ENCODE peak calls at places on chromosome 16, in six cellular contexts. Z, H, K, Q, M and R are unnamed samples.

GRCh38 chr16:66382966-66383299 is 16.4 kb downstream of the CDH5 start:
- DNase-seq in Z (no peak), H (no peak), K (peak; percentile 97), Q (no peak), M (no peak), R (no peak)

GRCh38 chr16:48366165-48367093 is 18.8 kb downstream of the SIAH1 start:
- DNase-seq in Z (peak; percentile 46), H (peak; percentile 65), K (peak; percentile 94), Q (no peak), M (no peak), R (peak; percentile 77)

GRCh38 chr16:75340715-75341500 is 89.5 kb upstream of the BCAR1 start:
- DNase-seq in Z (no peak), H (no peak), K (peak; percentile 86), Q (no peak), M (no peak), R (no peak)

GRCh38 chr16:89639385-89639784 is 18.1 kb downstream of the CHMP1A start:
- DNase-seq in Z (no peak), H (no peak), K (no peak), Q (no peak), M (no peak), R (no peak)

GRCh38 chr16:48892884-48893283 is 282.9 kb upstream of the N4BP1 start:
- DNase-seq in Z (no peak), H (no peak), K (no peak), Q (no peak), M (no peak), R (no peak)

GRCh38 chr16:28301620-28302019 is 9.3 kb downstream of the SBK1 start:
- DNase-seq in Z (no peak), H (no peak), K (no peak), Q (no peak), M (no peak), R (no peak)

GRCh38 chr16:56245197-56245596 is 53.9 kb downstream of the GNAO1 start:
- DNase-seq in Z (no peak), H (no peak), K (peak; percentile 27), Q (no peak), M (no peak), R (no peak)

GRCh38 chr16:75238132-75238852 is 13.1 kb downstream of the BCAR1 start:
- DNase-seq in Z (peak; percentile 91), H (peak; percentile 38), K (peak; percentile 95), Q (peak; percentile 79), M (peak; percentile 40), R (no peak)

GRCh38 chr16:4859190-4859899 is 12.1 kb downstream of the UBN1 start:
- DNase-seq in Z (no peak), H (no peak), K (peak; percentile 48), Q (no peak), M (no peak), R (no peak)

GRCh38 chr16:88383401-88384221 is 852 bp downstream of the ZNF469 start:
- DNase-seq in Z (peak; percentile 76), H (no peak), K (peak; percentile 48), Q (peak; percentile 76), M (peak; percentile 39), R (no peak)

GRCh38 chr16:84423416-84423837 is 55.1 kb downstream of the ATP2C2 start:
- DNase-seq in Z (no peak), H (peak; percentile 42), K (peak; percentile 42), Q (peak; percentile 1), M (no peak), R (peak; percentile 31)

GRCh38 chr16:20538181-20538580 is 38.0 kb downstream of the ACSM2B start:
- DNase-seq in Z (no peak), H (no peak), K (no peak), Q (no peak), M (no peak), R (no peak)

GRCh38 chr16:73143681-73144370 is 95.9 kb upstream of the ZFHX3 start:
- DNase-seq in Z (no peak), H (no peak), K (no peak), Q (no peak), M (no peak), R (no peak)

GRCh38 chr16:4936991-4937781 is at the start of gene PPL:
- DNase-seq in Z (peak; percentile 83), H (peak; percentile 96), K (no peak), Q (peak; percentile 96), M (peak; percentile 92), R (peak; percentile 74)

DNA sequence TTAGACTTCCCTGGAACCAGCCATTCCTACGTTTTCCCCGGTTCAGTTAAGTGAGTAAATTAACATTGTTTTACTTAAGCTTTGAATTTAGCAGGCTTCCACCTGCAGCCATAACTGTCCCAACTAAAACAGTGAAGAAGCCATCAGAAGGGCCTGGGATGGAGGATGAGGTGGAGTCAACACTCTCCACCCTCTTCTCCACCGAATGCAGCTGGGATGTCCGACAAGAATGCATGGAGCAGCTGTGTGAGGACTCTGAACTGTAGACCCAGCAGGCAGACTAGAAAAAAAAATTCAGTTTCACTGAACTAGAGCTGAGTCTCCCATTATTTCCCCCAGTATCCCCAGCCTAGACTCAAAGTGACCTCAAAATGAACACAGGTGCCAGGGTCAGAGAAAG is 114.8 kb downstream of the C16orf95 start:
- DNase-seq in Z (no peak), H (no peak), K (peak; percentile 76), Q (no peak), M (no peak), R (no peak)
- H3K27ac ChIP-seq in Z (no peak overlapping the region), H (no peak overlapping the region), K (peak overlapping the region; percentile 67), Q (no peak overlapping the region), M (no peak overlapping the region), R (no peak overlapping the region)

GRCh38 chr16:85829751-85830445 is 30.4 kb downstream of the COX4I1 start:
- DNase-seq in Z (peak; percentile 68), H (no peak), K (no peak), Q (peak; percentile 82), M (peak; percentile 52), R (no peak)

GRCh38 chr16:85833540-85833914 is 34.0 kb downstream of the COX4I1 start:
- DNase-seq in Z (no peak), H (no peak), K (no peak), Q (no peak), M (no peak), R (no peak)

GRCh38 chr16:85835227-85835751 is 35.8 kb downstream of the COX4I1 start:
- DNase-seq in Z (no peak), H (no peak), K (no peak), Q (peak; percentile 54), M (no peak), R (no peak)

GRCh38 chr16:85834741-85835140 is 35.2 kb downstream of the COX4I1 start:
- DNase-seq in Z (no peak), H (no peak), K (no peak), Q (peak; percentile 45), M (no peak), R (no peak)

GRCh38 chr16:85832578-85833539 is 33.4 kb downstream of the COX4I1 start:
- DNase-seq in Z (no peak), H (no peak), K (no peak), Q (no peak), M (no peak), R (no peak)
- H3K4me1 ChIP-seq in Z (no peaks in the 10 kb centered on the region), H (no peaks in the 10 kb centered on the region), K (no peaks in the 10 kb centered on the region), Q (no peaks in the 10 kb centered on the region), M (no peaks in the 10 kb centered on the region), R (no peaks in the 10 kb centered on the region)

GRCh38 chr16:30561212-30561816 is 3.1 kb upstream of the ZNF764 start:
- DNase-seq in Z (peak; percentile 78), H (peak; percentile 53), K (no peak), Q (peak; percentile 76), M (peak; percentile 60), R (no peak)
- H3K4me3 ChIP-seq in Z (peak overlapping the region; percentile 39), H (peak overlapping the region; percentile 40), K (peak overlapping the region; percentile 1), Q (peak overlapping the region; percentile 55), M (peak overlapping the region; percentile 57), R (peak overlapping the region; percentile 44)

GRCh38 chr16:9033125-9033830 is 58.2 kb upstream of the HAPSTR1 start:
- DNase-seq in Z (peak; percentile 55), H (peak; percentile 69), K (peak; percentile 69), Q (no peak), M (no peak), R (no peak)
- H3K27ac ChIP-seq in Z (no peak overlapping the region), H (no peak overlapping the region), K (no peak overlapping the region), Q (no peak overlapping the region), M (no peak overlapping the region), R (no peak overlapping the region)

GRCh38 chr16:67517178-67517492 is 11.5 kb upstream of the RIPOR1 start:
- DNase-seq in Z (no peak), H (no peak), K (no peak), Q (no peak), M (no peak), R (no peak)
- H3K4me1 ChIP-seq in Z (no peaks in the 10 kb centered on the region), H (no peaks in the 10 kb centered on the region), K (peaks cover 16% of the 10 kb centered on the region), Q (peaks cover 12% of the 10 kb centered on the region), M (no peaks in the 10 kb centered on the region), R (peaks cover 7% of the 10 kb centered on the region)

DNA sequence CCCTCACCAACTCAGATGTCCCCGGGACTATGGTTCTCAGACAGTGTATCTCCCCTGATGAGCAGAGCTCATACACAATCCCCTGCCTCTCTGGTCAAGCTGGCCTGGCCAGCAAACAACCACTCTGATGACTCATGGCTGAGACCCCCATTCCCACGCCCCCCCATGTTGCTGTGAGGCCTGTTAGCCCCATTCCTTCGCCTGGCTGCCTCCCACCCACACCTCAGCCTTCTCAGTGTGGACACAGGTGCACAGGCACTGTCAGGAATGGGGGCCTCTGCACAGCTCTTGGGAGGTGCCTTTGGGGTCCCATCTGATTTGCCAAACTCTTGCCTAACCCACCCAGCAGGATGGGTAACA is 80.2 kb downstream of the CNGB1 start:
- DNase-seq in Z (no peak), H (no peak), K (peak; percentile 23), Q (no peak), M (no peak), R (no peak)
- H3K4me3 ChIP-seq in Z (no peak overlapping the region), H (no peak overlapping the region), K (no peak overlapping the region), Q (no peak overlapping the region), M (no peak overlapping the region), R (no peak overlapping the region)